ENCODE peak calls at places on chromosomes 2 and 18, in eight cellular contexts. A is AG10803; B is epithelial cell of esophagus; O is HS-5; E is HFFc6; C is stimulated activated effector memory CD8-positive, alpha-beta T cell treated with anti-CD3 and anti-CD28 coated beads, Interleukin-12 subunit alpha, Interleukin-12 subunit beta, amount 100 ng/mL, for 72 hours; X is skeletal muscle cell; Y is H7. Q is an unnamed sample.

GRCh38 chr2:150618215-150618905 is 130.9 kb upstream of the RND3 start:
- DNase-seq in E (no peak), O (no peak), B (peak), A (no peak), C (no peak), X (no peak), Y (no peak), Q (no peak)

GRCh38 chr2:103445356-103445755 is 683.5 kb downstream of the TMEM182 start:
- DNase-seq in B (no peak), E (no peak), C (no peak), Y (no peak), O (no peak), A (no peak), X (no peak), Q (no peak)

GRCh38 chr2:10487144-10488104 is 39.3 kb upstream of the ODC1 start:
- DNase-seq in B (peak), C (no peak), O (no peak), E (no peak), X (no peak), A (no peak), Y (peak), Q (no peak)

GRCh38 chr18:74395630-74396251 is 61.4 kb downstream of the DIPK1C start:
- DNase-seq in O (no peak), B (no peak), A (no peak), E (no peak), Y (no peak), X (no peak), C (no peak), Q (no peak)

GRCh38 chr18:46732801-46733200 is 24.1 kb downstream of the ST8SIA5 start:
- DNase-seq in O (no peak), A (no peak), X (no peak), C (no peak), Y (no peak), E (no peak), B (no peak), Q (no peak)

GRCh38 chr2:144099746-144100438 is 420.0 kb downstream of the ZEB2 start:
- DNase-seq in E (peak), O (peak), Y (no peak), A (peak), C (no peak), B (peak), X (peak), Q (no peak)

GRCh38 chr2:215428060-215428910 is 7.6 kb downstream of the FN1 start:
- DNase-seq in X (no peak), O (no peak), A (peak), Y (no peak), C (no peak), B (no peak), E (no peak), Q (no peak)

GRCh38 chr2:11344956-11345671 is 678 bp upstream of the ROCK2 start:
- DNase-seq in A (peak), O (no peak), E (peak), B (peak), X (peak), C (peak), Y (no peak), Q (no peak)

GRCh38 chr2:37085731-37086147 is 1.4 kb downstream of the GPATCH11 start:
- DNase-seq in O (peak), B (peak), Y (no peak), A (peak), C (no peak), E (peak), X (peak), Q (no peak)

GRCh38 chr2:10285191-10285577 is 17.5 kb upstream of the HPCAL1 start:
- DNase-seq in B (no peak), C (no peak), E (no peak), A (no peak), Y (peak), O (no peak), X (no peak), Q (no peak)

GRCh38 chr2:189147361-189147760 is 32.2 kb downstream of the COL5A2 start:
- DNase-seq in Y (no peak), O (no peak), B (peak), A (peak), C (no peak), X (no peak), E (peak), Q (no peak)

GRCh38 chr2:30095402-30095801 is 51.4 kb upstream of the YPEL5 start:
- DNase-seq in B (no peak), E (no peak), O (no peak), X (no peak), C (no peak), Y (no peak), A (peak), Q (no peak)

GRCh38 chr18:35407871-35408481 is 30.8 kb upstream of the ZNF396 start:
- DNase-seq in C (peak), O (no peak), X (peak), Y (peak), A (peak), B (peak), E (peak), Q (peak)

GRCh38 chr2:170815746-170816498 is 765 bp upstream of the GAD1 start:
- DNase-seq in E (no peak), O (no peak), B (peak), A (peak), Y (peak), C (peak), X (no peak), Q (peak)

GRCh38 chr2:38702413-38702812 is 36.5 kb downstream of the GALM start:
- DNase-seq in E (peak), O (peak), X (peak), B (peak), A (peak), Y (no peak), C (no peak), Q (no peak)

GRCh38 chr18:54440292-54440691 is 82.6 kb downstream of the C18orf54 start:
- DNase-seq in E (no peak), A (no peak), O (no peak), Y (no peak), B (no peak), C (no peak), X (no peak), Q (no peak)

GRCh38 chr2:239222346-239223028 is 178.3 kb downstream of the HDAC4 start:
- DNase-seq in Y (no peak), C (no peak), A (peak), E (peak), B (no peak), X (peak), O (no peak), Q (no peak)

GRCh38 chr2:203673933-203674332 is 32.5 kb upstream of the CD28 start:
- DNase-seq in X (no peak), A (peak), O (no peak), E (peak), C (peak), B (peak), Y (no peak), Q (no peak)

GRCh38 chr2:1659951-1660565 is 84.3 kb downstream of the PXDN start:
- DNase-seq in B (no peak), E (no peak), Y (no peak), X (no peak), O (no peak), A (no peak), C (no peak), Q (no peak)

GRCh38 chr18:5424903-5425302 is 118.9 kb downstream of the EPB41L3 start:
- DNase-seq in Y (peak), A (peak), X (no peak), E (peak), O (no peak), B (peak), C (no peak), Q (no peak)

GRCh38 chr18:63999871-64000270 is 30.0 kb downstream of the SERPINB8 start:
- DNase-seq in O (no peak), X (no peak), E (no peak), A (no peak), C (no peak), Y (no peak), B (no peak), Q (no peak)

GRCh38 chr2:68428132-68428531 is 39.0 kb downstream of the FBXO48 start:
- DNase-seq in C (no peak), B (no peak), Y (no peak), O (no peak), X (no peak), E (no peak), A (no peak), Q (no peak)

GRCh38 chr2:151271824-151272223 is 10.2 kb upstream of the RBM43 start:
- DNase-seq in B (no peak), O (no peak), A (no peak), X (no peak), E (no peak), C (no peak), Y (no peak), Q (no peak)

GRCh38 chr18:67023059-67023458 is 419.2 kb upstream of the CDH19 start:
- DNase-seq in E (no peak), C (no peak), X (no peak), A (no peak), Y (no peak), O (no peak), B (no peak), Q (no peak)

GRCh38 chr2:216774180-216774579 is 78.8 kb upstream of the IGFBP5 start:
- DNase-seq in X (no peak), C (no peak), B (no peak), Y (no peak), O (no peak), E (no peak), A (peak), Q (no peak)

Q was measured in NCI-H2107.